ENCODE peak calls at places on chromosome 12, in seven cellular contexts. One of them, this sample, is unnamed.

GRCh38 chr12:96710127-96710745 is 196.8 kb upstream of the NEDD1 start:
- DNase-seq in stimulated activated CD4-positive, alpha-beta T cell treated with anti-CD3 and anti-CD28 coated beads, Interleukin-15, amount 100 ng/mL, for 24 hours: no peak
- DNase-seq in GM06990: no peak
- DNase-seq in WERI-Rb-1: no peak
- DNase-seq in ascending aorta: no peak
- DNase-seq in activated CD4-positive, alpha-beta T cell treated with anti-CD3 and anti-CD28 coated beads, Interleukin-2, amount 50 U/mL, for 1 hour: no peak
- DNase-seq in endothelial cell: no peak
- DNase-seq in this sample: no peak

GRCh38 chr12:57737467-57738141 is 938 bp downstream of the AGAP2 start:
- DNase-seq in stimulated activated CD4-positive, alpha-beta T cell treated with anti-CD3 and anti-CD28 coated beads, Interleukin-15, amount 100 ng/mL, for 24 hours: no peak
- DNase-seq in GM06990: no peak
- DNase-seq in WERI-Rb-1: peak
- DNase-seq in ascending aorta: no peak
- DNase-seq in activated CD4-positive, alpha-beta T cell treated with anti-CD3 and anti-CD28 coated beads, Interleukin-2, amount 50 U/mL, for 1 hour: no peak
- DNase-seq in endothelial cell: peak
- DNase-seq in this sample: peak

GRCh38 chr12:94925729-94926128 is 77.8 kb downstream of the NDUFA12 start:
- DNase-seq in stimulated activated CD4-positive, alpha-beta T cell treated with anti-CD3 and anti-CD28 coated beads, Interleukin-15, amount 100 ng/mL, for 24 hours: no peak
- DNase-seq in GM06990: no peak
- DNase-seq in WERI-Rb-1: no peak
- DNase-seq in ascending aorta: no peak
- DNase-seq in activated CD4-positive, alpha-beta T cell treated with anti-CD3 and anti-CD28 coated beads, Interleukin-2, amount 50 U/mL, for 1 hour: no peak
- DNase-seq in endothelial cell: no peak
- DNase-seq in this sample: no peak

GRCh38 chr12:23504641-23505399 is 444.6 kb downstream of the SOX5 start:
- DNase-seq in stimulated activated CD4-positive, alpha-beta T cell treated with anti-CD3 and anti-CD28 coated beads, Interleukin-15, amount 100 ng/mL, for 24 hours: no peak
- DNase-seq in GM06990: no peak
- DNase-seq in WERI-Rb-1: no peak
- DNase-seq in ascending aorta: no peak
- DNase-seq in activated CD4-positive, alpha-beta T cell treated with anti-CD3 and anti-CD28 coated beads, Interleukin-2, amount 50 U/mL, for 1 hour: no peak
- DNase-seq in endothelial cell: no peak
- DNase-seq in this sample: no peak

GRCh38 chr12:108696111-108696995 is 35.0 kb downstream of the CORO1C start:
- DNase-seq in stimulated activated CD4-positive, alpha-beta T cell treated with anti-CD3 and anti-CD28 coated beads, Interleukin-15, amount 100 ng/mL, for 24 hours: peak
- DNase-seq in GM06990: no peak
- DNase-seq in WERI-Rb-1: no peak
- DNase-seq in ascending aorta: no peak
- DNase-seq in activated CD4-positive, alpha-beta T cell treated with anti-CD3 and anti-CD28 coated beads, Interleukin-2, amount 50 U/mL, for 1 hour: no peak
- DNase-seq in endothelial cell: no peak
- DNase-seq in this sample: no peak

GRCh38 chr12:63955831-63956685 is 111.6 kb downstream of the SRGAP1 start:
- DNase-seq in stimulated activated CD4-positive, alpha-beta T cell treated with anti-CD3 and anti-CD28 coated beads, Interleukin-15, amount 100 ng/mL, for 24 hours: no peak
- DNase-seq in GM06990: no peak
- DNase-seq in WERI-Rb-1: no peak
- DNase-seq in ascending aorta: peak
- DNase-seq in activated CD4-positive, alpha-beta T cell treated with anti-CD3 and anti-CD28 coated beads, Interleukin-2, amount 50 U/mL, for 1 hour: no peak
- DNase-seq in endothelial cell: no peak
- DNase-seq in this sample: no peak

GRCh38 chr12:3129301-3130052 is 52.3 kb downstream of the TSPAN9 start:
- DNase-seq in stimulated activated CD4-positive, alpha-beta T cell treated with anti-CD3 and anti-CD28 coated beads, Interleukin-15, amount 100 ng/mL, for 24 hours: peak
- DNase-seq in GM06990: no peak
- DNase-seq in WERI-Rb-1: no peak
- DNase-seq in ascending aorta: no peak
- DNase-seq in activated CD4-positive, alpha-beta T cell treated with anti-CD3 and anti-CD28 coated beads, Interleukin-2, amount 50 U/mL, for 1 hour: no peak
- DNase-seq in endothelial cell: no peak
- DNase-seq in this sample: no peak

GRCh38 chr12:1912580-1913376 is 5.7 kb downstream of the CACNA2D4 start:
- DNase-seq in stimulated activated CD4-positive, alpha-beta T cell treated with anti-CD3 and anti-CD28 coated beads, Interleukin-15, amount 100 ng/mL, for 24 hours: no peak
- DNase-seq in GM06990: no peak
- DNase-seq in WERI-Rb-1: no peak
- DNase-seq in ascending aorta: peak
- DNase-seq in activated CD4-positive, alpha-beta T cell treated with anti-CD3 and anti-CD28 coated beads, Interleukin-2, amount 50 U/mL, for 1 hour: no peak
- DNase-seq in endothelial cell: no peak
- DNase-seq in this sample: no peak

GRCh38 chr12:130787445-130788410 is 51.3 kb downstream of the STX2 start:
- DNase-seq in stimulated activated CD4-positive, alpha-beta T cell treated with anti-CD3 and anti-CD28 coated beads, Interleukin-15, amount 100 ng/mL, for 24 hours: no peak
- DNase-seq in GM06990: no peak
- DNase-seq in WERI-Rb-1: no peak
- DNase-seq in ascending aorta: no peak
- DNase-seq in activated CD4-positive, alpha-beta T cell treated with anti-CD3 and anti-CD28 coated beads, Interleukin-2, amount 50 U/mL, for 1 hour: no peak
- DNase-seq in endothelial cell: no peak
- DNase-seq in this sample: peak